ENCODE peak calls at places on chromosomes 11 and 22, in nine cellular contexts. J is CD8-positive, alpha-beta T cell; M is NCI-H2081; R is bronchial epithelial cell; G is fibroblast of pulmonary artery; O is choroid plexus epithelial cell; Y is activated T-cell treated with anti-CD3 and anti-CD28 coated beads, Interleukin-2, amount 50 U/mL, for 24 hours; F is HFF-Myc; D is NB4. K is an unnamed sample.
A peak's percentile ranks its signal among the peaks of the same experiment; 100 is the strongest.

GRCh38 chr11:88886796-88887195 is 179.0 kb downstream of the GRM5 start:
- DNase-seq in R (peak; percentile 37), G (peak; percentile 66), D (peak; percentile 66), F (peak; percentile 54), J (peak; percentile 13), O (peak; percentile 27), Y (no peak), M (peak; percentile 14), K (peak; percentile 40)

GRCh38 chr22:33650244-33650643 is 270.0 kb downstream of the LARGE1 start:
- DNase-seq in G (no peak), R (no peak), F (no peak), O (no peak), D (no peak), J (no peak), M (no peak), Y (no peak), K (no peak)

GRCh38 chr11:73201249-73201648 is 16.8 kb upstream of the P2RY2 start:
- DNase-seq in R (peak; percentile 58), F (no peak), J (no peak), O (peak; percentile 66), D (peak; percentile 90), M (no peak), Y (no peak), G (peak; percentile 68), K (no peak)

GRCh38 chr22:43882122-43882767 is 9.6 kb downstream of the PNPLA5 start:
- DNase-seq in D (no peak), Y (peak; percentile 3), J (no peak), G (no peak), M (no peak), R (no peak), O (no peak), F (no peak), K (no peak)

GRCh38 chr22:21669026-21669425 is 3.2 kb downstream of the PPIL2 start:
- DNase-seq in D (no peak), F (no peak), J (no peak), G (no peak), O (no peak), R (peak; percentile 21), M (no peak), Y (no peak), K (no peak)

GRCh38 chr11:125192194-125192593 is 27.6 kb downstream of the PKNOX2 start:
- DNase-seq in Y (no peak), O (peak; percentile 24), R (no peak), M (no peak), F (no peak), J (no peak), G (peak; percentile 51), D (no peak), K (no peak)

GRCh38 chr11:108897071-108897481 is 232.2 kb downstream of the DDX10 start:
- DNase-seq in F (no peak), J (no peak), G (no peak), Y (no peak), M (no peak), D (no peak), R (no peak), O (no peak), K (no peak)

GRCh38 chr11:123062892-123063395 is 1.0 kb upstream of the HSPA8 start:
- DNase-seq in O (peak; percentile 62), R (no peak), M (peak; percentile 78), G (peak; percentile 58), D (peak; percentile 82), J (no peak), F (no peak), Y (no peak), K (no peak)

GRCh38 chr11:66335531-66336233 is 552 bp downstream of the RIN1 start:
- DNase-seq in M (no peak), O (peak; percentile 84), G (peak; percentile 64), F (no peak), Y (no peak), R (peak; percentile 11), J (no peak), D (peak; percentile 87), K (no peak)

GRCh38 chr11:126134461-126135155 is 71.9 kb upstream of the CDON start:
- DNase-seq in J (no peak), R (no peak), G (no peak), F (no peak), O (no peak), D (no peak), Y (no peak), M (no peak), K (no peak)

GRCh38 chr11:61775106-61775505 is 17.3 kb downstream of the TMEM258 start:
- DNase-seq in M (no peak), J (no peak), F (no peak), Y (no peak), R (no peak), G (no peak), O (no peak), D (no peak), K (no peak)

GRCh38 chr11:78737891-78738290 is 163.2 kb upstream of the NARS2 start:
- DNase-seq in R (no peak), Y (no peak), J (no peak), O (peak; percentile 17), G (no peak), F (no peak), M (no peak), D (no peak), K (no peak)

GRCh38 chr11:101974255-101974654 is 57.9 kb upstream of the ANGPTL5 start:
- DNase-seq in Y (no peak), F (peak; percentile 2), R (no peak), O (peak; percentile 42), J (no peak), M (no peak), G (peak; percentile 18), D (no peak), K (peak; percentile 54)

K was measured in HepG2.